ENCODE peak calls at places on chromosomes 13 and 19, in four cellular contexts. One of them, this sample, is unnamed.

GRCh38 chr13:39773833-39774232 is 118.4 kb downstream of the COG6 start:
- DNase-seq in T follicular helper cell: no peak
- DNase-seq in astrocyte of the cerebellum: no peak
- DNase-seq in AG09309: no peak
- DNase-seq in this sample: no peak

GRCh38 chr19:48878219-48879024 is 6.2 kb downstream of the PPP1R15A start:
- DNase-seq in T follicular helper cell: no peak
- DNase-seq in astrocyte of the cerebellum: no peak
- DNase-seq in AG09309: no peak
- DNase-seq in this sample: no peak

GRCh38 chr19:35295792-35296462 is 4.0 kb downstream of the MAG start:
- DNase-seq in AG09309: no peak
- DNase-seq in T follicular helper cell: no peak
- DNase-seq in astrocyte of the cerebellum: no peak
- DNase-seq in this sample: no peak

GRCh38 chr19:39078436-39079200 is 5.5 kb upstream of the ACP7 start:
- DNase-seq in AG09309: peak; percentile 96
- DNase-seq in T follicular helper cell: no peak
- DNase-seq in astrocyte of the cerebellum: peak; percentile 97
- DNase-seq in this sample: no peak

GRCh38 chr19:7648265-7649014 is 11.5 kb downstream of the STXBP2 start:
- DNase-seq in T follicular helper cell: no peak
- DNase-seq in AG09309: no peak
- DNase-seq in astrocyte of the cerebellum: no peak
- DNase-seq in this sample: no peak

GRCh38 chr13:53648673-53649072 is 620.1 kb downstream of the OLFM4 start:
- DNase-seq in T follicular helper cell: no peak
- DNase-seq in AG09309: no peak
- DNase-seq in astrocyte of the cerebellum: no peak
- DNase-seq in this sample: no peak

GRCh38 chr13:36673838-36674326 is at the start of gene SERTM1:
- DNase-seq in AG09309: no peak
- DNase-seq in astrocyte of the cerebellum: no peak
- DNase-seq in T follicular helper cell: no peak
- DNase-seq in this sample: peak; percentile 85

GRCh38 chr19:9538183-9539058 is at the start of gene ZNF426:
- DNase-seq in AG09309: peak; percentile 56
- DNase-seq in astrocyte of the cerebellum: peak; percentile 80
- DNase-seq in T follicular helper cell: peak; percentile 76
- DNase-seq in this sample: peak; percentile 91

GRCh38 chr19:45528149-45528743 is 21.0 kb downstream of the VASP start:
- DNase-seq in astrocyte of the cerebellum: no peak
- DNase-seq in T follicular helper cell: no peak
- DNase-seq in AG09309: no peak
- DNase-seq in this sample: no peak

GRCh38 chr19:32373614-32374295 is 28.3 kb downstream of the ZNF507 start:
- DNase-seq in T follicular helper cell: no peak
- DNase-seq in AG09309: peak; percentile 96
- DNase-seq in astrocyte of the cerebellum: peak; percentile 94
- DNase-seq in this sample: no peak

GRCh38 chr13:67229438-67230242 is 496 bp downstream of the PCDH9 start:
- DNase-seq in astrocyte of the cerebellum: peak; percentile 18
- DNase-seq in T follicular helper cell: no peak
- DNase-seq in AG09309: no peak
- DNase-seq in this sample: no peak